ENCODE peak calls at places on chromosomes 11 and 22, in nine cellular contexts. X is cardiac muscle cell, V is dorsolateral prefrontal cortex, Y is foreskin keratinocyte, Q is neural crest cell, F is A549, L is GM13977, J is A673, Z is breast epithelium. C is an unnamed sample.

GRCh38 chr22:50737728-50738648 is at the start of gene ACR:
- DNase-seq in Y (no peak), F (no peak), X (no peak), Z (no peak), J (no peak), V (peak; percentile 15), L (no peak), Q (no peak), C (no peak)

GRCh38 chr11:105489431-105489830 is 120.4 kb upstream of the GRIA4 start:
- DNase-seq in Y (no peak), J (peak; percentile 18), Z (no peak), Q (peak; percentile 6), L (no peak), X (peak; percentile 43), V (no peak), F (no peak), C (no peak)

GRCh38 chr11:130023204-130023603 is 20.6 kb upstream of the PRDM10 start:
- DNase-seq in V (no peak), Y (peak; percentile 66), J (peak; percentile 40), Q (no peak), F (no peak), X (peak; percentile 68), L (peak; percentile 60), Z (no peak), C (peak; percentile 61)

GRCh38 chr11:85534806-85535205 is 92.3 kb downstream of the DLG2 start:
- DNase-seq in J (no peak), Y (no peak), Q (no peak), F (no peak), V (no peak), X (no peak), L (no peak), Z (no peak), C (no peak)

GRCh38 chr11:21465203-21465602 is 727.7 kb upstream of the ANO5 start:
- DNase-seq in J (no peak), F (no peak), Q (no peak), L (no peak), X (no peak), Y (no peak), Z (no peak), V (no peak), C (no peak)

GRCh38 chr11:126546191-126546590 is 190.7 kb downstream of the ST3GAL4 start:
- DNase-seq in L (no peak), J (no peak), X (peak; percentile 1), Z (no peak), Y (no peak), F (no peak), Q (no peak), V (no peak), C (no peak)

GRCh38 chr11:123195182-123196059 is at the start of gene CLMP:
- DNase-seq in X (peak; percentile 86), F (no peak), J (peak; percentile 77), Q (no peak), Y (no peak), L (peak; percentile 43), V (no peak), Z (peak; percentile 61), C (peak; percentile 42)

GRCh38 chr11:1335811-1336761 is 26.7 kb upstream of the TOLLIP start:
- DNase-seq in L (peak; percentile 57), Y (peak; percentile 12), X (peak; percentile 94), Q (peak; percentile 58), J (peak; percentile 81), F (peak; percentile 53), V (peak; percentile 62), Z (no peak), C (peak; percentile 74)

GRCh38 chr11:57746920-57747319 is 4.7 kb downstream of the BTBD18 start:
- DNase-seq in Y (no peak), X (no peak), Q (no peak), F (no peak), L (no peak), J (no peak), V (no peak), Z (no peak), C (no peak)

GRCh38 chr22:46563381-46564083 is 26.1 kb upstream of the CELSR1 start:
- DNase-seq in Q (peak; percentile 67), Y (no peak), X (peak; percentile 72), L (peak; percentile 82), V (peak; percentile 62), Z (peak; percentile 74), F (peak; percentile 68), J (peak; percentile 77), C (peak; percentile 81)

GRCh38 chr11:45654242-45654641 is 11.2 kb downstream of the CHST1 start:
- DNase-seq in V (peak; percentile 58), Z (no peak), L (no peak), F (no peak), J (no peak), Y (no peak), X (no peak), Q (no peak), C (no peak)

GRCh38 chr11:86459002-86459385 is 84.3 kb downstream of the CCDC81 start:
- DNase-seq in X (no peak), J (no peak), Y (no peak), Z (no peak), F (no peak), V (no peak), L (no peak), Q (no peak), C (no peak)

GRCh38 chr22:40009953-40010751 is 15.4 kb downstream of the FAM83F start:
- DNase-seq in X (no peak), Y (no peak), F (no peak), Q (no peak), L (no peak), J (no peak), Z (no peak), V (no peak), C (no peak)

GRCh38 chr11:125069796-125070195 is 6.7 kb downstream of the SLC37A2 start:
- DNase-seq in F (no peak), X (peak; percentile 32), Y (no peak), Z (no peak), L (no peak), V (no peak), J (no peak), Q (no peak), C (no peak)

GRCh38 chr11:76695133-76695532 is 24.6 kb upstream of the LRRC32 start:
- DNase-seq in X (no peak), J (peak; percentile 25), L (no peak), F (peak; percentile 28), Y (no peak), V (no peak), Z (no peak), Q (no peak), C (no peak)
- TF ChIP-seq CTCF in X (no peak), J (peak; percentile 17), L (no peak), F (peak; percentile 17), Y (peak; percentile 22), V (no peak), Z (no peak), Q (no peak), C (no peak)

GRCh38 chr22:22745225-22746060 is 101.0 kb downstream of the GGTLC2 start:
- DNase-seq in Q (peak; percentile 39), F (peak; percentile 26), J (peak; percentile 45), X (peak; percentile 45), V (no peak), L (peak; percentile 39), Z (no peak), Y (no peak), C (peak; percentile 46)
- TF ChIP-seq CTCF in Q (peak; percentile 65), F (peak; percentile 47), J (peak; percentile 71), X (peak; percentile 85), V (peak; percentile 57), L (peak; percentile 41), Z (peak; percentile 12), Y (peak; percentile 67), C (peak; percentile 81)

GRCh38 chr11:10564692-10565318 is 3.7 kb downstream of the LYVE1 start:
- DNase-seq in Z (no peak), V (no peak), L (no peak), F (no peak), Y (no peak), J (peak; percentile 46), Q (no peak), X (peak; percentile 41), C (no peak)
- TF ChIP-seq CTCF in Z (no peak), V (no peak), L (peak; percentile 29), F (peak; percentile 14), Y (peak; percentile 59), J (peak; percentile 53), Q (peak; percentile 29), X (peak; percentile 47), C (no peak)

DNA sequence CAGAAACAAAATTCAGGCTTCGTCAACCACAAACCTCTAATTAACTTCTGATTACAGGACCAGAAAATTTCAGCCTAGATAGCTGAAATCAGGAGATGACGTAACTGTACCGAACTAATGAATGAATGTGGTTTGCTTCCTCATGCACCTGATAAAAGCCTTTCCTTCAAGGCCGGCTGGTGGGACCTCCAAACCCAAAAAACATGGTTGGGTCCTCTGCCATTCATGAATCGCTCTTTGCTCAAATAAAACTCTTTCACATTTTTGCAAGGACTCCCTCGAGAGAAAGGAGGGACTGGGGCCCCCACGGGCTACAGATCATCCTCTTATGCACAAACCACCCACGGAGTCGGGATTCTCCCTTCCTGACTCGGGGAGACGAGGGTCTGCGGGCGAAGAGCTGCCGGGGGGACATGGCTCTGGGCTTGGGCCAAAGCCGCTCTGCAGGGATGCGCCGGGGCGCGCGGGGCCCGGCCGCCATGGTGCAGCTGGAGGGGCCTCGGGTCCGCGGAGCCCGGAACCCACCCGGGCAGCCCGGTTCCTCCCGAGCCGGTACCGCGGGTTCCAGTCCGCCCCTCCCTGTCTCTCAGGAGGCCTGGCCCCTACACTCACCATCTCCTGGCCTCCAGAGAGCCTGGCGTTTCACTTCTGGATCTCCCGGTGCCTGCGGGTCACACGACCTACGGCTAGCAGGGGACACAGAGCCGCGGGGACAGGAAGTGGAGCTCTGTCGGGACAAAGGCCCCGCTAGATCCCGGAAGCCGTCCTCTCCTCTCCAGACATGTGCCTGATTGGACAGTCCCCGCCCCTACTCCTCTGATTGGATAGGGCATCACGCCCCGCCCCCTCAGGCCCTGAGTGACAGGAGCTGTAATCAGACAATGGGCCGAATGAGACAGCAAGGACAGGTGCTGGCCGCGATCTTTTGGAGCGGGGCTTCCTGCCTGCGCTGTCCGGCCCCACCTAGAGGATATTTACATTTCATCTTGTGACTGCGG is at the start of gene ZNF195:
- DNase-seq in F (peak; percentile 99), X (peak; percentile 92), L (peak; percentile 99), Y (peak; percentile 80), V (peak; percentile 100), J (peak; percentile 98), Q (peak; percentile 97), Z (peak; percentile 97), C (peak; percentile 99)
- TF ChIP-seq CTCF in F (no peak), X (no peak), L (peak; percentile 9), Y (peak; percentile 21), V (no peak), J (no peak), Q (no peak), Z (no peak), C (no peak)

GRCh38 chr11:131447268-131447667 is 76.9 kb downstream of the NTM start:
- DNase-seq in V (no peak), L (no peak), J (no peak), F (no peak), Z (no peak), Y (no peak), Q (no peak), X (no peak), C (no peak)
- TF ChIP-seq CTCF in V (no peak), L (no peak), J (peak; percentile 25), F (no peak), Z (no peak), Y (no peak), Q (no peak), X (no peak), C (no peak)

GRCh38 chr11:43567396-43567975 is 113.1 kb upstream of the HSD17B12 start:
- DNase-seq in X (peak; percentile 72), V (no peak), Z (no peak), Y (no peak), Q (no peak), L (peak; percentile 72), J (peak; percentile 85), F (peak; percentile 58), C (peak; percentile 75)
- TF ChIP-seq CTCF in X (peak; percentile 82), V (peak; percentile 67), Z (peak; percentile 47), Y (peak; percentile 78), Q (peak; percentile 82), L (peak; percentile 72), J (peak; percentile 98), F (peak; percentile 68), C (peak; percentile 60)